ENCODE peak calls at places on chromosomes 12 and 14, in nine cellular contexts. D, N, V, M, A, C, E, Z and F are unnamed samples.

GRCh38 chr14:103501041-103501870 is 21.4 kb downstream of the CKB start:
- DNase-seq in D (no peak), N (no peak), V (no peak), M (no peak), A (no peak), C (no peak), E (no peak), Z (no peak), F (no peak)

GRCh38 chr12:116266220-116266619 is 11.3 kb downstream of the MED13L start:
- DNase-seq in D (peak; percentile 22), N (no peak), V (no peak), M (no peak), A (no peak), C (no peak), E (peak; percentile 64), Z (peak; percentile 54), F (no peak)

GRCh38 chr12:48978741-48979601 is 849 bp downstream of the WNT1 start:
- DNase-seq in D (no peak), N (no peak), V (no peak), M (no peak), A (no peak), C (no peak), E (no peak), Z (no peak), F (no peak)

GRCh38 chr12:26473291-26473690 is 277.9 kb downstream of the SSPN start:
- DNase-seq in D (no peak), N (no peak), V (peak; percentile 86), M (peak; percentile 89), A (no peak), C (no peak), E (no peak), Z (no peak), F (peak; percentile 77)

GRCh38 chr12:15717940-15718567 is 71.1 kb downstream of the EPS8 start:
- DNase-seq in D (no peak), N (no peak), V (no peak), M (no peak), A (no peak), C (no peak), E (no peak), Z (no peak), F (no peak)

GRCh38 chr14:26528415-26529182 is 69.2 kb downstream of the NOVA1 start:
- DNase-seq in D (peak; percentile 59), N (peak; percentile 86), V (no peak), M (no peak), A (no peak), C (no peak), E (no peak), Z (no peak), F (no peak)

GRCh38 chr12:6824962-6825381 is 3.2 kb upstream of the P3H3 start:
- DNase-seq in D (peak; percentile 29), N (peak; percentile 37), V (no peak), M (no peak), A (no peak), C (no peak), E (no peak), Z (peak; percentile 43), F (no peak)

GRCh38 chr14:53894456-53894855 is 62.2 kb downstream of the BMP4 start:
- DNase-seq in D (peak; percentile 71), N (peak; percentile 76), V (peak; percentile 29), M (no peak), A (no peak), C (peak; percentile 23), E (no peak), Z (peak; percentile 49), F (peak; percentile 35)

GRCh38 chr14:64720190-64720589 is 16.0 kb downstream of the PLEKHG3 start:
- DNase-seq in D (peak; percentile 66), N (no peak), V (no peak), M (no peak), A (no peak), C (no peak), E (no peak), Z (peak; percentile 83), F (no peak)

GRCh38 chr12:129237881-129238280 is 384.6 kb downstream of the GLT1D1 start:
- DNase-seq in D (no peak), N (no peak), V (no peak), M (no peak), A (no peak), C (no peak), E (peak; percentile 2), Z (no peak), F (no peak)

GRCh38 chr12:22310276-22310675 is 24.2 kb downstream of the ST8SIA1 start:
- DNase-seq in D (no peak), N (no peak), V (no peak), M (no peak), A (no peak), C (no peak), E (no peak), Z (no peak), F (no peak)

GRCh38 chr12:95998611-95999300 is 2.6 kb upstream of the HAL start:
- DNase-seq in D (peak; percentile 49), N (peak; percentile 74), V (peak; percentile 50), M (peak; percentile 78), A (no peak), C (peak; percentile 35), E (peak; percentile 91), Z (peak; percentile 81), F (peak; percentile 72)

GRCh38 chr12:52212701-52213540 is 20.1 kb upstream of the KRT7 start:
- DNase-seq in D (no peak), N (no peak), V (no peak), M (no peak), A (no peak), C (no peak), E (no peak), Z (no peak), F (no peak)

GRCh38 chr14:31492759-31493498 is 5.1 kb upstream of the GPR33 start:
- DNase-seq in D (no peak), N (no peak), V (no peak), M (peak; percentile 18), A (no peak), C (no peak), E (no peak), Z (no peak), F (no peak)

GRCh38 chr14:51056431-51056830 is 38.5 kb downstream of the TRIM9 start:
- DNase-seq in D (no peak), N (no peak), V (no peak), M (no peak), A (no peak), C (no peak), E (no peak), Z (no peak), F (no peak)

GRCh38 chr12:15688838-15689237 is 100.3 kb downstream of the EPS8 start:
- DNase-seq in D (no peak), N (peak; percentile 39), V (no peak), M (no peak), A (no peak), C (no peak), E (peak; percentile 25), Z (peak; percentile 57), F (no peak)

GRCh38 chr12:73125148-73125547 is 853.0 kb downstream of the TRHDE start:
- DNase-seq in D (no peak), N (no peak), V (no peak), M (no peak), A (no peak), C (no peak), E (no peak), Z (no peak), F (no peak)

GRCh38 chr12:62621239-62621638 is 154.6 kb downstream of the MON2 start:
- DNase-seq in D (no peak), N (no peak), V (no peak), M (no peak), A (no peak), C (no peak), E (no peak), Z (no peak), F (no peak)

DNA sequence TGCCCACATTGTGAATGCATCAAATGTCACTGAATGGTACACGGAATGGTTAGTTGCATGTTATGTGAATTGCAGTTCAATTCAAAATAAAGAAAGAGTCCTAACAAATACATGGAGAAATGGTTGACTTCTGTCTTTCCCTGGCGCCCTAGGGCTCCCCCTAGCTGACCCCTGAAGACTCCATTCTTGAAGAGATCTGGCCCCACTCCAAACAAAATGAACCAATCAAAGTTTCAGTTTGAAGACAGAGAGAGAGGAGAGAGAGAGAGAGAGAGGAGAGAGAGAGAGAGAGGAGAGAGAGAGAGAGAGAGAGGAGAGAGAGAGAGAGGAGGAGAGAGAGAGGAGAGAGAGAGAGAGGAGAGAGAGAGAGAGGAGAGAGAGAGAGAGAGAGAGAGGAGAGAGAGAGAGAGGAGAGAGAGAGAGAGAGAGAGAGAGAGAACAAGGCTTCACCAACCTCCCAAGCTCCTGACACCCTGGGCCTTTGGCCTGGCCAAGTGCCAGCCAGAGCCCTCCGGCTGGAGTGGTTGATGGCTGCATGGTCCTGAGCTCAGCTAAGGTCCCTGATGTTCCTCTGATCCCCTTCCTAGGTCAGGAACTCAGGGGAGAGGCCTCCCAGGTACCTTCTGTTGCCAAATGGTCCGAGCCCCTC is 188.7 kb downstream of the ESRRB start:
- DNase-seq in D (no peak), N (peak; percentile 10), V (no peak), M (peak; percentile 1), A (no peak), C (no peak), E (peak; percentile 69), Z (no peak), F (no peak)
- TF ChIP-seq CTCF in D (no peak), N (no peak), V (peak; percentile 3), M (peak; percentile 52), A (no peak), C (no peak), E (peak; percentile 59), Z (no peak), F (peak; percentile 12)

GRCh38 chr12:114166360-114166759 is 200.2 kb upstream of the RBM19 start:
- DNase-seq in D (peak; percentile 53), N (peak; percentile 81), V (no peak), M (peak; percentile 14), A (no peak), C (no peak), E (peak; percentile 87), Z (no peak), F (peak; percentile 12)
- TF ChIP-seq CTCF in D (peak; percentile 49), N (peak; percentile 80), V (peak; percentile 50), M (peak; percentile 73), A (peak; percentile 46), C (peak; percentile 57), E (peak; percentile 81), Z (no peak), F (peak; percentile 11)

GRCh38 chr12:5497329-5498058 is 65.6 kb downstream of the NTF3 start:
- DNase-seq in D (peak; percentile 83), N (no peak), V (no peak), M (no peak), A (no peak), C (no peak), E (no peak), Z (no peak), F (no peak)
- TF ChIP-seq CTCF in D (no peak), N (no peak), V (no peak), M (no peak), A (no peak), C (no peak), E (no peak), Z (no peak), F (no peak)

DNA sequence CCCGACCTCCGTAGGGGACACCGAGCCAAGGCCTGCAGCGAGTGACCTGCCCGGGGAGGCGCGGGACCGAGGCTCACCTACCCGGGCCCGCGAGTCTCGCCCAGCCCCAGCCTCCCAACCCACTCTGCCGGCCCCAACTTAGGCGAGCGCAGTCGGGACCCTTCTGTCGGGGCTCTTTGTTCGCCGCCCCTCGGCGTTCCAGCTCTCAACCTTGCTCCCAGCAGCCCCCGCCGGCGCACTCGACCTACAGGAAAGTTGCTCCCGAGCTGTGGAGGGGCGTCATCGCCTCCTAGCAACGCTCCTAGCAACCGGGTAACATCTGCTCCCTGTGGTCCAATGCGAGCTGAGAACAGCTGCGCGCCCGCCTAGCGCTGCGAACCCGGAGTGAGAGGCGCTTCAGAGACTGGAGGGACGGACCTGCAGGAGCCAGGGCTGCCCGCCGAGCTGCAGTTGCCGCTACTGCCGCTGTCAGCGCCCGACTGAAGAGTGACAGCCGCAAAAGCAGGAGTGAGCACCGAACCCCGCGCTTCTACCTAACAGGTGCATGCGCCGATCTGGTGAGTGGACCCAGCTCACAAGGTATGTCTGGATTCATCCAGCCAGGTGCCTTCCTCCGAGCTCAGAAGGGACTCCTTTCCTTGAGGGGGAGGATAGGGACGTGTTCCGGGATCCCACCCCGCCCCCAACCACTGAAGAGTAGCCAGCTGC is 354.9 kb downstream of the SNAPC1 start:
- DNase-seq in D (peak; percentile 38), N (peak; percentile 66), V (peak; percentile 41), M (peak; percentile 74), A (peak; percentile 55), C (no peak), E (peak; percentile 99), Z (peak; percentile 58), F (peak; percentile 70)
- TF ChIP-seq CTCF in D (peak; percentile 27), N (peak; percentile 24), V (peak; percentile 71), M (peak; percentile 66), A (no peak), C (no peak), E (peak; percentile 42), Z (peak; percentile 35), F (peak; percentile 36)